ENCODE peak calls at places on chromosome 4, in seven cellular contexts. D is sigmoid colon, P is hepatocyte, M is cardiac muscle cell, B is NB4, Z is psoas muscle, O is bronchial epithelial cell. W is an unnamed sample.

GRCh38 chr4:158809611-158810486 is 41.0 kb downstream of the FNIP2 start:
- DNase-seq in D (no peak), P (peak; percentile 68), M (peak; percentile 72), B (peak; percentile 69), Z (no peak), O (peak; percentile 71), W (no peak)

GRCh38 chr4:38002451-38003071 is 42.4 kb downstream of the PTTG2 start:
- DNase-seq in D (no peak), P (no peak), M (no peak), B (no peak), Z (no peak), O (peak; percentile 54), W (no peak)

GRCh38 chr4:72975488-72975784 is 94.1 kb downstream of the COX18 start:
- DNase-seq in D (no peak), P (no peak), M (peak; percentile 42), B (no peak), Z (no peak), O (no peak), W (no peak)

GRCh38 chr4:54654753-54655152 is 3.0 kb upstream of the KIT start:
- DNase-seq in D (no peak), P (no peak), M (no peak), B (no peak), Z (no peak), O (no peak), W (no peak)

GRCh38 chr4:22031423-22031822 is 82.9 kb upstream of the KCNIP4 start:
- DNase-seq in D (no peak), P (no peak), M (no peak), B (no peak), Z (no peak), O (no peak), W (no peak)

GRCh38 chr4:5014007-5014682 is 5.1 kb downstream of the CYTL1 start:
- DNase-seq in D (no peak), P (no peak), M (no peak), B (peak; percentile 36), Z (no peak), O (no peak), W (no peak)

GRCh38 chr4:2469192-2469984 is 482 bp downstream of the RNF4 start:
- DNase-seq in D (no peak), P (peak; percentile 66), M (peak; percentile 35), B (peak; percentile 85), Z (peak; percentile 68), O (peak; percentile 13), W (peak; percentile 23)

GRCh38 chr4:45284400-45285085 is 558.2 kb upstream of the GNPDA2 start:
- DNase-seq in D (no peak), P (no peak), M (no peak), B (no peak), Z (peak; percentile 25), O (no peak), W (no peak)

GRCh38 chr4:76954489-76954888 is 4.9 kb downstream of the SEPTIN11 start:
- DNase-seq in D (no peak), P (no peak), M (no peak), B (no peak), Z (no peak), O (no peak), W (no peak)

GRCh38 chr4:18669390-18669789 is 647.8 kb upstream of the LCORL start:
- DNase-seq in D (no peak), P (no peak), M (no peak), B (no peak), Z (no peak), O (no peak), W (no peak)

GRCh38 chr4:128349921-128350320 is 62.3 kb upstream of the PGRMC2 start:
- DNase-seq in D (no peak), P (peak; percentile 47), M (peak; percentile 80), B (no peak), Z (no peak), O (no peak), W (no peak)

GRCh38 chr4:82618321-82618720 is 56.5 kb upstream of the TMEM150C start:
- DNase-seq in D (no peak), P (no peak), M (peak; percentile 44), B (no peak), Z (no peak), O (no peak), W (no peak)

GRCh38 chr4:4671774-4672349 is 130.0 kb upstream of the STX18 start:
- DNase-seq in D (no peak), P (no peak), M (no peak), B (no peak), Z (no peak), O (no peak), W (no peak)

GRCh38 chr4:168360271-168360670 is 41.7 kb upstream of the DDX60 start:
- DNase-seq in D (no peak), P (no peak), M (no peak), B (no peak), Z (no peak), O (no peak), W (no peak)

GRCh38 chr4:78129383-78130108 is 72.4 kb downstream of the FRAS1 start:
- DNase-seq in D (no peak), P (no peak), M (no peak), B (no peak), Z (no peak), O (no peak), W (no peak)

GRCh38 chr4:81314196-81314896 is 99.3 kb upstream of the PRKG2 start:
- DNase-seq in D (no peak), P (peak; percentile 93), M (peak; percentile 91), B (no peak), Z (no peak), O (peak; percentile 1), W (no peak)

GRCh38 chr4:14168919-14169318 is 541.4 kb upstream of the BOD1L1 start:
- DNase-seq in D (no peak), P (peak; percentile 17), M (peak; percentile 75), B (no peak), Z (no peak), O (peak; percentile 97), W (no peak)

GRCh38 chr4:147865926-147866325 is 134.0 kb downstream of the ARHGAP10 start:
- DNase-seq in D (no peak), P (no peak), M (peak; percentile 57), B (no peak), Z (no peak), O (peak; percentile 22), W (no peak)

GRCh38 chr4:26496207-26496783 is 6.0 kb upstream of the CCKAR start:
- DNase-seq in D (no peak), P (no peak), M (no peak), B (no peak), Z (no peak), O (no peak), W (peak; percentile 50)

GRCh38 chr4:118968006-118968405 is 79.4 kb downstream of the SYNPO2 start:
- DNase-seq in D (peak; percentile 89), P (peak; percentile 51), M (peak; percentile 95), B (peak; percentile 93), Z (peak; percentile 70), O (no peak), W (peak; percentile 81)

GRCh38 chr4:77308843-77309242 is 151.8 kb downstream of the CCNG2 start:
- DNase-seq in D (no peak), P (peak; percentile 30), M (peak; percentile 54), B (peak; percentile 43), Z (no peak), O (peak; percentile 53), W (no peak)

GRCh38 chr4:40329805-40330204 is 5.3 kb upstream of the CHRNA9 start:
- DNase-seq in D (no peak), P (no peak), M (no peak), B (no peak), Z (no peak), O (no peak), W (no peak)

GRCh38 chr4:171846232-171846631 is 33.0 kb downstream of the GALNTL6 start:
- DNase-seq in D (no peak), P (peak; percentile 77), M (peak; percentile 32), B (peak; percentile 63), Z (no peak), O (peak; percentile 24), W (no peak)

GRCh38 chr4:162341533-162341932 is 177.7 kb upstream of the FSTL5 start:
- DNase-seq in D (no peak), P (no peak), M (no peak), B (no peak), Z (no peak), O (no peak), W (no peak)
- H3K4me3 ChIP-seq in D (no peak overlapping the region), P (no peak overlapping the region), M (no peak overlapping the region), B (no peak overlapping the region), Z (no peak overlapping the region), O (no peak overlapping the region), W (no peak overlapping the region)

GRCh38 chr4:121154103-121154515 is 10.0 kb downstream of the TNIP3 start:
- DNase-seq in D (no peak), P (no peak), M (no peak), B (peak; percentile 80), Z (no peak), O (no peak), W (no peak)

GRCh38 chr4:121155893-121156292 is 8.2 kb downstream of the TNIP3 start:
- DNase-seq in D (no peak), P (no peak), M (peak; percentile 88), B (peak; percentile 64), Z (no peak), O (peak; percentile 92), W (no peak)

GRCh38 chr4:121156822-121157769 is 7.0 kb downstream of the TNIP3 start:
- DNase-seq in D (no peak), P (peak; percentile 31), M (peak; percentile 31), B (peak; percentile 89), Z (peak; percentile 45), O (peak; percentile 16), W (peak; percentile 30)
- H3K4me3 ChIP-seq in D (peak overlapping the region; percentile 18), P (peak overlapping the region; percentile 37), M (peak overlapping the region; percentile 70), B (peak overlapping the region; percentile 54), Z (peak overlapping the region; percentile 59), O (peak overlapping the region; percentile 42), W (peak overlapping the region; percentile 5)

DNA sequence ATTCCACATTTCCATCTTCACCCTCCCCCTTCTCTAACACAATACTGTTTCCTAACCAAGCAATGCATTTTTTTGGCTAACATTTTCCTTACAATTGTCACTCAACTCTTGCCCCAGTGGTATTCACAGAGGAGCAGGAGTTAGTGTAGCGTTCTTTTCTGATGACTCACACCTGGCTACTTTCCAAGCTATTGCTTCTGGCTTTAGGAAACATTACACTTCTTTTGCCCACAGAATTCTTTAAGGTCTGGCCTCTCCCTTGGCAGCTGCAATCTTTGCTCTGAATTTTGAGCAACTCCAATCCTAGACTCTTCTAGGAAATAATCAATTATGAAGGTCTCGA is 27.5 kb upstream of the PDGFC start:
- DNase-seq in D (no peak), P (peak; percentile 89), M (peak; percentile 99), B (no peak), Z (no peak), O (peak; percentile 97), W (peak; percentile 69)
- H3K4me3 ChIP-seq in D (no peak overlapping the region), P (no peak overlapping the region), M (no peak overlapping the region), B (no peak overlapping the region), Z (no peak overlapping the region), O (no peak overlapping the region), W (no peak overlapping the region)

DNA sequence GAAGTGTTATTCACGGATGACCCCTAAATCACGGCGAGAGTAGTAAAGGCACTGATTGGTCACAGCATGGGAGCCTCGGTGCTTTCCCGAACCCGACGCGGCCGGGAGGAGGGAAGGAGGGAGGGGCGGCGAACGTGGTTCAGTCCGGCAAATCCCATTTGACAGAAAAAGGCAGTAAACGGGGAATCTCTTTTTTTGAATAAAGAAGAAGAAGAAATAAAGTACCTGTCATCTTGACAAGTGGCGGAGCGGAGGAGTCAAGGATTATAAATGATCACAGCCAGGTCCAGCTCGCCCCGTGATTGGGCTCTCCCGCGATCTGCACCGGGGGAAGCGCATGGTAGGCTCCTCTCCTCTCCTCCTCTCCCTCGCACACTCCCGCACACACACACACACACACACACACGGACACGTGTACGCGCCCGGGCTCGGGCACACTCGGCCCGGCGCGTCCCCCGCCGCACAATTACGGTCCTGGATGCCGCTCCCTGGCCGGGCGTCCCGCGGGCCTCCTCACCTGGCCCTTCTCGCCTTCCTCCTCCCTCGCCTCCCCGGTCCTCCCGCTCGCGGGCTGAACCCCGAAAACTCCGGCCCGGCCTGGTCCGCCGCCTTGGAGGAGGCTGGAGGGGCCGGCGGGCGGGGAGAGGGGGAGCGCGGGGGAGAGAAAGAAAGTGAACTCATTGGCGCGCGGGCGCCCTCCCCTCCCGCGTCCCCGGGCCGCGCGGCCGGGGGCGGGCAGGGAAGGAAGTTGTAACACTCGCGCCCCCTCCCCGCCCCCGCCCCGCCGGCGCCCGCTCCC is 99.2 kb upstream of the TENM3 start:
- DNase-seq in D (no peak), P (peak; percentile 61), M (peak; percentile 68), B (no peak), Z (no peak), O (no peak), W (no peak)
- H3K4me3 ChIP-seq in D (peak overlapping the region; percentile 59), P (peak overlapping the region; percentile 83), M (peak overlapping the region; percentile 90), B (no peak overlapping the region), Z (peak overlapping the region; percentile 78), O (peak overlapping the region; percentile 34), W (peak overlapping the region; percentile 51)